ENCODE peak calls at places on chromosomes 7 and 10, in ten cellular contexts. Q, W, U, V, L, R, C, X, P and T are unnamed samples.

GRCh38 chr10:129761166-129761565 is 202.9 kb downstream of the EBF3 start:
- DNase-seq in Q (no peak), W (no peak), U (peak), V (no peak), L (no peak), R (no peak), C (no peak), X (no peak), P (no peak), T (no peak)

GRCh38 chr10:43793714-43794113 is 145.0 kb upstream of the ZNF32 start:
- DNase-seq in Q (no peak), W (no peak), U (no peak), V (no peak), L (no peak), R (no peak), C (no peak), X (no peak), P (no peak), T (no peak)

GRCh38 chr10:132865236-132865635 is 77.1 kb downstream of the CFAP46 start:
- DNase-seq in Q (no peak), W (no peak), U (peak), V (no peak), L (no peak), R (no peak), C (no peak), X (no peak), P (no peak), T (no peak)

GRCh38 chr7:93910076-93910994 is 4.0 kb downstream of the GNGT1 start:
- DNase-seq in Q (no peak), W (no peak), U (no peak), V (no peak), L (no peak), R (no peak), C (no peak), X (no peak), P (peak), T (no peak)

GRCh38 chr7:26664735-26665420 is 199.5 kb downstream of the SKAP2 start:
- DNase-seq in Q (no peak), W (no peak), U (peak), V (no peak), L (no peak), R (no peak), C (peak), X (no peak), P (no peak), T (no peak)

GRCh38 chr7:118949031-118949430 is 724.5 kb downstream of the ANKRD7 start:
- DNase-seq in Q (no peak), W (no peak), U (no peak), V (no peak), L (no peak), R (no peak), C (no peak), X (no peak), P (peak), T (peak)

GRCh38 chr10:62153191-62153590 is 115.5 kb downstream of the RTKN2 start:
- DNase-seq in Q (no peak), W (no peak), U (no peak), V (no peak), L (no peak), R (no peak), C (no peak), X (no peak), P (peak), T (peak)

GRCh38 chr7:11589251-11589650 is 242.7 kb downstream of the THSD7A start:
- DNase-seq in Q (no peak), W (no peak), U (no peak), V (no peak), L (no peak), R (no peak), C (no peak), X (no peak), P (no peak), T (no peak)

GRCh38 chr10:100969175-100970075 is at the start of gene SEMA4G:
- DNase-seq in Q (no peak), W (peak), U (peak), V (peak), L (no peak), R (peak), C (peak), X (peak), P (peak), T (peak)

GRCh38 chr10:46520941-46521340 is 35.5 kb downstream of the GPRIN2 start:
- DNase-seq in Q (no peak), W (no peak), U (peak), V (no peak), L (no peak), R (no peak), C (peak), X (no peak), P (peak), T (no peak)

GRCh38 chr10:121734517-121735137 is 136.4 kb upstream of the FGFR2 start:
- DNase-seq in Q (no peak), W (peak), U (no peak), V (peak), L (no peak), R (peak), C (peak), X (no peak), P (no peak), T (no peak)

GRCh38 chr10:99369126-99369525 is 40.0 kb downstream of the CNNM1 start:
- DNase-seq in Q (no peak), W (no peak), U (no peak), V (no peak), L (no peak), R (no peak), C (no peak), X (no peak), P (peak), T (no peak)